ENCODE peak calls at places on chromosomes 12 and 14, in four cellular contexts. P is PC-3, L is IMR-90, M is osteoblast. A is an unnamed sample. For H3K27me3, the result is how much of the 10 kb centered on the place peaks cover.

GRCh38 chr12:58443981-58444371 is 476.3 kb downstream of the LRIG3 start:
- DNase-seq in P (no peak), L (peak), M (peak), A (peak)

GRCh38 chr12:12180575-12180974 is 86.3 kb downstream of the LRP6 start:
- DNase-seq in P (no peak), L (no peak), M (no peak), A (peak)

GRCh38 chr12:46835785-46836184 is 10.0 kb upstream of the SLC38A4 start:
- DNase-seq in P (no peak), L (no peak), M (no peak), A (no peak)

GRCh38 chr12:1796515-1797010 is 23.8 kb upstream of the LRTM2 start:
- DNase-seq in P (no peak), L (no peak), M (peak), A (no peak)

GRCh38 chr12:16269941-16270340 is 7.5 kb downstream of the SLC15A5 start:
- DNase-seq in P (no peak), L (no peak), M (no peak), A (no peak)

GRCh38 chr12:56160160-56160763 is 2.1 kb downstream of the MYL6 start:
- DNase-seq in P (peak), L (peak), M (no peak), A (no peak)

GRCh38 chr14:89607453-89607852 is 190.4 kb upstream of the FOXN3 start:
- DNase-seq in P (no peak), L (peak), M (peak), A (no peak)

GRCh38 chr14:50544911-50545310 is 12.5 kb upstream of the MAP4K5 start:
- DNase-seq in P (no peak), L (no peak), M (no peak), A (no peak)

GRCh38 chr12:74412607-74413230 is 124.9 kb upstream of the ATXN7L3B start:
- DNase-seq in P (peak), L (peak), M (no peak), A (peak)

DNA sequence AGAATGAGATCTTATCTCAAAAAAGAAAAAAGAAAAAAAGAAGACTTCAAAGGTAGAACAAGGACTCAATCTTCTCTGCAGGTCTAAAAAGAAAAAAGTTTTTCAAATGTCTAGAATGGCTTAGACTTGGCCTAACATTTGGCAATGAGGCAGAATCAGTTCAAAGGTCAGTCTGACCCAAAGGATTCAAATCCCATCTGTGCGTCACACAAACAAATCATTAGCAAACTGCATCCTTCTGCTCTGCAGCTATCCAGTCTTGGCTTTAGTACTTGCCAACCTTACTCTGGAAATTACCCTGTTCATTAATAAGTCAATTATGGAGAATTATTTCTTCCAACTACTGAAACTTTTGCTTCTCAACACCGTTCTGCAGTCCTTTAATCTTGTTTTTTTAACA is 3.1 kb downstream of the YAF2 start:
- DNase-seq in P (no peak), L (peak), M (no peak), A (peak)
- H3K27me3 ChIP-seq in P (under half), L (under half), M (under half), A (under half)

GRCh38 chr12:114702462-114702861 is 18.5 kb upstream of the TBX3 start:
- DNase-seq in P (no peak), L (no peak), M (peak), A (no peak)

GRCh38 chr12:114700392-114701103 is 16.6 kb upstream of the TBX3 start:
- DNase-seq in P (no peak), L (no peak), M (peak), A (no peak)

GRCh38 chr12:114701104-114701414 is 17.1 kb upstream of the TBX3 start:
- DNase-seq in P (no peak), L (no peak), M (no peak), A (no peak)

GRCh38 chr12:114701553-114701952 is 17.6 kb upstream of the TBX3 start:
- DNase-seq in P (no peak), L (no peak), M (peak), A (no peak)

GRCh38 chr12:114703060-114703493 is 19.1 kb upstream of the TBX3 start:
- DNase-seq in P (no peak), L (no peak), M (peak), A (no peak)
- H3K4me3 ChIP-seq in P (no peak), L (no peak), M (no peak), A (no peak)

GRCh38 chr12:8841778-8842177 is 19.4 kb downstream of the A2ML1 start:
- DNase-seq in P (no peak), L (no peak), M (no peak), A (no peak)
- H2AFZ ChIP-seq in P (no peak), L (no peak), M (no peak), A (no peak)

DNA sequence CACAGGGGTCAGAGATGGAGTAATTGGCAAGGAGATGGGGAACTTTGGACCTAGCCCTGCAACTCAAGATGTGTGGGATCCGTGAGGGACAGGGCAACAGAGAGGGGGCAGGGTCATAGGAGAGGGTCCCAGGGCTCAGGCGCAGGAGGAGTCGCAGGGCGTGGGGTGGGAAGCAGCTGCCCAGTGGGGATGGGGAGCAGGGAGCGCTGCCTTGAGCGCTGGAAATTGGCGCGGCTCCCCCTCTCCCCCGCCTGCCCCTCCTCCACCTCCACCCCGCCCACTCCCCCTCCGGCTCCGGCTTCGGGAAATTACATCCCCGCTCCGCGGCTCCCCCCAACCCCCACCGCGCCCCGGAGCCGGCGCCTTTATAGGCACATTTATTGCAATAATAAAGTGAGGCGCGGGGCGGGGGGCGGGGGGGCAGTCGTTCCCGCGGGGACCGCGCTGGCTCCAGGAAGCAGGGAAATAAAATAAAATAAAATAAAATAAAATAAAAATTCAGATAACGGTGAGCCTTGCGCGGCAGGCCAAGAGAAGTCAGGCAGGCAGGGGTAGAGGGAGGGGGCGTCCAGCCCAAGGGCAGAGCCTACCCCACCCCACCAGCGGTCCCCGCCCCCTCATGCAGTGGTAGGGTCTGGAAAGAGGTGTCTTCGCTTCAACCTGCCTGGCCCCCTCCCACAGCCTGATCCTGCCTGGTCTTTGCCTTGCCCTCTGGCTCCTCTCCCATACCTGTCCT is 3.6 kb downstream of the NXPH4 start:
- DNase-seq in P (no peak), L (no peak), M (no peak), A (no peak)
- H3K27me3 ChIP-seq in P (under half), L (half or more), M (half or more), A (under half)

GRCh38 chr14:101512396-101512695 is 48.9 kb upstream of the DIO3 start:
- DNase-seq in P (no peak), L (no peak), M (no peak), A (no peak)
- H3K4me3 ChIP-seq in P (no peak), L (no peak), M (no peak), A (no peak)

DNA sequence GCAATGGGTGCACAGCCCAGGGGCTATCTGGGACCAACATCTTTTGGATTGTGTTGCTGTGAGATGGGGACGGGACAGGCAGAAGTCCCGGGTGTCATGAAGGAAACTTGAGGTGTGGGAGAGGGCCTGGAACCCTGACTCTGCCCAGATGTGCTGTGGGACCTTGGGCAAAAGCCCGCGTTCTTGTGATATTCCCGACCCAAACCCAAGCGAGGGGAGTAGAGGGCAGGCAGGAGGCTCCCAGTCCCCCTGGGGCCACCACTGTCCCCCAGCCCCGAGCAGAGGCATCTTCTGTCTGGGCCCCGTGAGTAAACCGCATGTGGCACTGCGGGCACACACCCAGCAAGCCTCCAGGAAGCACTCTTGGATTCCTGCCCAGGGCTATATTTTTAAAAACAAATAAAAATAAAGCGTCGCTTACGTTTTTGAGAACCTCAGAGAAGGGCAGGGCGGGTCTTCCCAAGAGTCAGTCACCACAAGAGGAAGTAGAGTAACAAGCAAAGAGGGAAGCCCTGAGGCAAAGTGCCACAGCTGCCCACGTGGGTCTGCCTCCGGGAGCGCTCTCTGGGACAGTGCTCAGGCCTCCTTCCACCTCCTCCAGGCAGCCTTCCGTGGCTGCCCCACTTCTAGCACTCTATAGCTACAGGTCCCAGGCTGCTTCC is 39.5 kb downstream of the BEGAIN start:
- DNase-seq in P (peak), L (peak), M (peak), A (peak)
- H2AFZ ChIP-seq in P (no peak), L (no peak), M (no peak), A (no peak)

GRCh38 chr12:44795970-44796369 is 80.1 kb downstream of the NELL2 start:
- DNase-seq in P (no peak), L (no peak), M (no peak), A (no peak)

DNA sequence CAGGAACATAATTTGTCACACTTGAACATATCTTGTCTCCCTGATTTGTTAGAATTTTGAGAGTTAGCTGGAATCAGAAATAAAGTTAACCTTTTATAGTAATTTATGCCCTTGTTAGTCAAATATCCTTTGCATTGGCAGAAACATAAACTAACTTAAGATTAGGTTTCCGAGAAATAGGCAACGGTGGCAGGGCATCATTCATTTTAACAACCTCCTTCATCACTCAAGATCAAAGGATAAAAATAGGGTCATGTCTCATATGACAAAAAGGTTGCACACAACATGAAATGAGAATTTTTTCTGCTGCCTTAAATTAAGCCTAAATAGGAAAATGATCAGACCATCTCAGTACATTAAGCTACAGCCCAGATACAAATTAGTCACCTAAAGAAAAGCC is 81.2 kb downstream of the NELL2 start:
- DNase-seq in P (no peak), L (no peak), M (no peak), A (no peak)
- H3K27me3 ChIP-seq in P (under half), L (under half), M (under half), A (under half)

DNA sequence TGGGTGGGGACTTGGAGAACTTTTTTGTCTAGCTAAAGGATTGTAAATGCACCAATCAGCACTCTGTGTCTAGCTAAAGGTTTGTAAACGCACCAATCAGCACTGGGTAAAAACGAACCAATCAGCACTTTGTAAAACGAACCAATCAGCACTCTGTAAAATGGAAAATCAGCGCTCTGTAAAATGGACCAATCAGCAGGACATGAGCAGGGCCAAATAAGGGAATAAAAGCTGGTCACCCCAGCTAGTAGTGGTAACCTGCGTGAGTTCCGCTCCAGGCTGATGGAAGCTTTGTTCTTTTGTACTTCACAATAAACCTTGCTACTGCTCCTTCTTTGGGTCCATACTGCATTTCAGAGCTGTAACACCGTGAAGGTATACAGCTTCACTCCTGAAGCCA is 1.6 kb upstream of the ACOT2 start:
- DNase-seq in P (no peak), L (no peak), M (peak), A (no peak)
- H3K4me3 ChIP-seq in P (peak), L (no peak), M (no peak), A (peak)

DNA sequence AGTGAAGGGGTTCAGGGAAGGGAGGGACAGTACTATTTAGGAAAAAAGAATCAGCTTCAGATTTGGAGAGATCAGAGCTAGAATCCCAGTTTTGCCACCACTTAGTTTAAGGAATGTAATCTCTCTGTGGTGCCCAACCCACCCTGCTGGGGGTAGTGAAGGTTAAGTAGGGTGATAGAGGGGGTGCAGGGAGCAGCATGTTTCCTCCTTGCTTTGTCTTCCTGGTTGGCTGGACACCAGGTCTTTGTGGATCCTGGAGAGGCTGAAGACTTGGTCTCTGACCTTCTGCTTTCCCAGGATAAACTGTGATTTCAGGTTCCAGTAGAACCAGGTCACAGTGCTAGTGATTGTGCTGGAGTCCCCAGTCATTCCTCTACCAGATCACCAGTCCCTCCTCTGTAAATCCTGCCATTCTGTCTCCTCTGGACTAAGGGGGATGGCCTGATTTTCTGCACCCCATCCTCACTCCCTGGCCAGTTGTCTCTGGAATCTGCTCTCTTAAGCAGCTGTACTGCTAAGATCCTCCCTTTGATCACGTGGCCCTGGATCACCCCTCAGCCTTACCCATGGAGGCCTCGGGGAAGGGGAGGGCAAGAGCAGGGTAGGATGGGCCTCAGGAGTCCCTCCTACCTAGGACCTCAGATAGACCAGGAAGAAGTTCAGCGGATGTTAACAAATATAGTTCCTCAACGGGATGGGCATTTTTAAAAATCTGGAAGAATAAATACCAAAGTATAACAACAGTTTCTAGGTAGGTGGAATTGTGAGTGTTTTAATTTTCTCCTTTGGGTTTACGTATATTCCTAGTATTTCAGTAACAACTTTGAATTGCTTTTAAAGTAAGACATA is 3.1 kb downstream of the MAP3K12 start:
- DNase-seq in P (no peak), L (peak), M (peak), A (peak)
- H2AFZ ChIP-seq in P (no peak), L (peak), M (no peak), A (no peak)